ENCODE peak calls at places on chromosomes 3 and 15, in six cellular contexts. One of them, this sample, is unnamed.

GRCh38 chr3:130276203-130276803 is 69.2 kb upstream of the COL6A5 start:
- DNase-seq in Caki2: peak
- DNase-seq in uterus: no peak
- DNase-seq in lower leg skin: no peak
- DNase-seq in stimulated activated naive B cell treated with anti-CD40 and anti-IgM and Interleukin-4, amounts not matched to agents 10 μg/mL and 1 μg/mL and 100 μg/mL, for 72 hours: no peak
- DNase-seq in CMK: peak
- DNase-seq in this sample: no peak

GRCh38 chr3:24460974-24461373 is 33.7 kb downstream of the THRB start:
- DNase-seq in lower leg skin: no peak
- DNase-seq in CMK: no peak
- DNase-seq in Caki2: no peak
- DNase-seq in stimulated activated naive B cell treated with anti-CD40 and anti-IgM and Interleukin-4, amounts not matched to agents 10 μg/mL and 1 μg/mL and 100 μg/mL, for 72 hours: no peak
- DNase-seq in uterus: no peak
- DNase-seq in this sample: no peak

GRCh38 chr3:136838641-136839555 is 20.0 kb downstream of the SLC35G2 start:
- DNase-seq in CMK: no peak
- DNase-seq in Caki2: peak
- DNase-seq in stimulated activated naive B cell treated with anti-CD40 and anti-IgM and Interleukin-4, amounts not matched to agents 10 μg/mL and 1 μg/mL and 100 μg/mL, for 72 hours: no peak
- DNase-seq in lower leg skin: no peak
- DNase-seq in uterus: no peak
- DNase-seq in this sample: no peak

GRCh38 chr15:68210821-68211655 is 5.9 kb upstream of the CALML4 start:
- DNase-seq in stimulated activated naive B cell treated with anti-CD40 and anti-IgM and Interleukin-4, amounts not matched to agents 10 μg/mL and 1 μg/mL and 100 μg/mL, for 72 hours: peak
- DNase-seq in uterus: peak
- DNase-seq in Caki2: no peak
- DNase-seq in CMK: no peak
- DNase-seq in lower leg skin: peak
- DNase-seq in this sample: peak

GRCh38 chr3:194084284-194084683 is 51.7 kb upstream of the HES1 start:
- DNase-seq in Caki2: no peak
- DNase-seq in stimulated activated naive B cell treated with anti-CD40 and anti-IgM and Interleukin-4, amounts not matched to agents 10 μg/mL and 1 μg/mL and 100 μg/mL, for 72 hours: no peak
- DNase-seq in CMK: no peak
- DNase-seq in uterus: no peak
- DNase-seq in lower leg skin: peak
- DNase-seq in this sample: no peak

GRCh38 chr3:9825461-9826040 is 15.5 kb downstream of the TTLL3 start:
- DNase-seq in Caki2: no peak
- DNase-seq in lower leg skin: no peak
- DNase-seq in uterus: no peak
- DNase-seq in stimulated activated naive B cell treated with anti-CD40 and anti-IgM and Interleukin-4, amounts not matched to agents 10 μg/mL and 1 μg/mL and 100 μg/mL, for 72 hours: no peak
- DNase-seq in CMK: no peak
- DNase-seq in this sample: no peak

GRCh38 chr3:107810195-107811071 is 280.4 kb downstream of the CD47 start:
- DNase-seq in uterus: no peak
- DNase-seq in stimulated activated naive B cell treated with anti-CD40 and anti-IgM and Interleukin-4, amounts not matched to agents 10 μg/mL and 1 μg/mL and 100 μg/mL, for 72 hours: no peak
- DNase-seq in CMK: no peak
- DNase-seq in Caki2: peak
- DNase-seq in lower leg skin: no peak
- DNase-seq in this sample: no peak

GRCh38 chr3:45123841-45124269 is 22.3 kb downstream of the CDCP1 start:
- DNase-seq in CMK: no peak
- DNase-seq in stimulated activated naive B cell treated with anti-CD40 and anti-IgM and Interleukin-4, amounts not matched to agents 10 μg/mL and 1 μg/mL and 100 μg/mL, for 72 hours: no peak
- DNase-seq in uterus: peak
- DNase-seq in lower leg skin: no peak
- DNase-seq in Caki2: peak
- DNase-seq in this sample: no peak

GRCh38 chr3:31187380-31187779 is 292.9 kb upstream of the GADL1 start:
- DNase-seq in CMK: no peak
- DNase-seq in stimulated activated naive B cell treated with anti-CD40 and anti-IgM and Interleukin-4, amounts not matched to agents 10 μg/mL and 1 μg/mL and 100 μg/mL, for 72 hours: no peak
- DNase-seq in lower leg skin: no peak
- DNase-seq in Caki2: no peak
- DNase-seq in uterus: no peak
- DNase-seq in this sample: no peak

GRCh38 chr15:72782274-72782992 is 1.1 kb downstream of the ADPGK start:
- DNase-seq in Caki2: no peak
- DNase-seq in stimulated activated naive B cell treated with anti-CD40 and anti-IgM and Interleukin-4, amounts not matched to agents 10 μg/mL and 1 μg/mL and 100 μg/mL, for 72 hours: no peak
- DNase-seq in CMK: no peak
- DNase-seq in lower leg skin: no peak
- DNase-seq in uterus: no peak
- DNase-seq in this sample: peak

GRCh38 chr15:25777047-25777446 is 86.1 kb downstream of the ATP10A start:
- DNase-seq in lower leg skin: peak
- DNase-seq in Caki2: no peak
- DNase-seq in stimulated activated naive B cell treated with anti-CD40 and anti-IgM and Interleukin-4, amounts not matched to agents 10 μg/mL and 1 μg/mL and 100 μg/mL, for 72 hours: no peak
- DNase-seq in uterus: no peak
- DNase-seq in CMK: no peak
- DNase-seq in this sample: no peak

GRCh38 chr3:146093928-146094327 is 67.1 kb downstream of the PLOD2 start:
- DNase-seq in stimulated activated naive B cell treated with anti-CD40 and anti-IgM and Interleukin-4, amounts not matched to agents 10 μg/mL and 1 μg/mL and 100 μg/mL, for 72 hours: no peak
- DNase-seq in Caki2: no peak
- DNase-seq in uterus: peak
- DNase-seq in lower leg skin: no peak
- DNase-seq in CMK: no peak
- DNase-seq in this sample: no peak

GRCh38 chr3:141266797-141267555 is 35.4 kb downstream of the PXYLP1 start:
- DNase-seq in stimulated activated naive B cell treated with anti-CD40 and anti-IgM and Interleukin-4, amounts not matched to agents 10 μg/mL and 1 μg/mL and 100 μg/mL, for 72 hours: peak
- DNase-seq in Caki2: no peak
- DNase-seq in CMK: no peak
- DNase-seq in lower leg skin: peak
- DNase-seq in uterus: no peak
- DNase-seq in this sample: peak

GRCh38 chr3:69691860-69692259 is 47.4 kb upstream of the MITF start:
- DNase-seq in Caki2: no peak
- DNase-seq in CMK: no peak
- DNase-seq in stimulated activated naive B cell treated with anti-CD40 and anti-IgM and Interleukin-4, amounts not matched to agents 10 μg/mL and 1 μg/mL and 100 μg/mL, for 72 hours: no peak
- DNase-seq in lower leg skin: no peak
- DNase-seq in uterus: no peak
- DNase-seq in this sample: no peak

GRCh38 chr3:148162132-148162531 is 535.6 kb upstream of the AGTR1 start:
- DNase-seq in CMK: no peak
- DNase-seq in Caki2: no peak
- DNase-seq in stimulated activated naive B cell treated with anti-CD40 and anti-IgM and Interleukin-4, amounts not matched to agents 10 μg/mL and 1 μg/mL and 100 μg/mL, for 72 hours: no peak
- DNase-seq in uterus: no peak
- DNase-seq in lower leg skin: no peak
- DNase-seq in this sample: no peak

GRCh38 chr3:123036352-123037014 is 8.9 kb upstream of the SEMA5B start:
- DNase-seq in uterus: no peak
- DNase-seq in CMK: no peak
- DNase-seq in Caki2: no peak
- DNase-seq in stimulated activated naive B cell treated with anti-CD40 and anti-IgM and Interleukin-4, amounts not matched to agents 10 μg/mL and 1 μg/mL and 100 μg/mL, for 72 hours: no peak
- DNase-seq in lower leg skin: no peak
- DNase-seq in this sample: no peak

GRCh38 chr15:81254277-81255265 is 57.9 kb downstream of the IL16 start:
- DNase-seq in lower leg skin: peak
- DNase-seq in stimulated activated naive B cell treated with anti-CD40 and anti-IgM and Interleukin-4, amounts not matched to agents 10 μg/mL and 1 μg/mL and 100 μg/mL, for 72 hours: no peak
- DNase-seq in uterus: no peak
- DNase-seq in CMK: no peak
- DNase-seq in Caki2: no peak
- DNase-seq in this sample: no peak

GRCh38 chr15:45116482-45117326 is 2.6 kb downstream of the DUOXA2 start:
- DNase-seq in uterus: no peak
- DNase-seq in lower leg skin: no peak
- DNase-seq in Caki2: no peak
- DNase-seq in stimulated activated naive B cell treated with anti-CD40 and anti-IgM and Interleukin-4, amounts not matched to agents 10 μg/mL and 1 μg/mL and 100 μg/mL, for 72 hours: no peak
- DNase-seq in CMK: no peak
- DNase-seq in this sample: no peak

GRCh38 chr3:59850352-59850870 is 800.6 kb upstream of the CFAP20DC start:
- DNase-seq in CMK: no peak
- DNase-seq in uterus: no peak
- DNase-seq in lower leg skin: no peak
- DNase-seq in Caki2: peak
- DNase-seq in stimulated activated naive B cell treated with anti-CD40 and anti-IgM and Interleukin-4, amounts not matched to agents 10 μg/mL and 1 μg/mL and 100 μg/mL, for 72 hours: no peak
- DNase-seq in this sample: no peak

GRCh38 chr15:48191574-48192225 is at the start of gene CTXN2:
- DNase-seq in uterus: no peak
- DNase-seq in stimulated activated naive B cell treated with anti-CD40 and anti-IgM and Interleukin-4, amounts not matched to agents 10 μg/mL and 1 μg/mL and 100 μg/mL, for 72 hours: no peak
- DNase-seq in CMK: no peak
- DNase-seq in lower leg skin: no peak
- DNase-seq in Caki2: no peak
- DNase-seq in this sample: no peak

This sample was measured in activated naive CD4-positive, alpha-beta T cell treated with Interleukin-2 at 50 U/mL for 16 hours.